ENCODE peak calls at places on chromosomes 7 and 10, in ten cellular contexts. M is CD8-positive, alpha-beta memory T cell; B is psoas muscle; I is fibroblast of pulmonary artery; E is hepatocyte; F is M059J; K is COR-L47; W is SK-N-DZ; V is effector CD4-positive, alpha-beta T cell; T is stimulated activated CD8-positive, alpha-beta memory T cell treated with anti-CD3 and anti-CD28 coated beads, Interleukin-15, amount 100 ng/mL, for 24 hours. S is an unnamed sample.

GRCh38 chr10:133276435-133277201 is at the start of gene ADAM8:
- DNase-seq in M (peak), B (peak), I (no peak), E (peak), F (no peak), K (no peak), W (peak), V (peak), T (no peak), S (no peak)

GRCh38 chr7:732094-732541 is 5.0 kb upstream of the PRKAR1B start:
- DNase-seq in M (no peak), B (peak), I (no peak), E (peak), F (peak), K (no peak), W (no peak), V (no peak), T (no peak), S (no peak)

GRCh38 chr7:1857487-1858425 is 187.7 kb downstream of the ELFN1 start:
- DNase-seq in M (no peak), B (peak), I (no peak), E (no peak), F (no peak), K (no peak), W (no peak), V (no peak), T (no peak), S (no peak)

GRCh38 chr7:12256025-12256570 is 45.0 kb downstream of the TMEM106B start:
- DNase-seq in M (no peak), B (no peak), I (peak), E (no peak), F (peak), K (no peak), W (no peak), V (no peak), T (no peak), S (no peak)

GRCh38 chr7:124764071-124764846 is 1.3 kb downstream of the GPR37 start:
- DNase-seq in M (no peak), B (peak), I (no peak), E (peak), F (no peak), K (no peak), W (no peak), V (no peak), T (no peak), S (no peak)

GRCh38 chr7:122068999-122069398 is 75.0 kb downstream of the AASS start:
- DNase-seq in M (no peak), B (no peak), I (no peak), E (no peak), F (no peak), K (no peak), W (no peak), V (no peak), T (no peak), S (no peak)

GRCh38 chr10:127944256-127944655 is 37.4 kb downstream of the PTPRE start:
- DNase-seq in M (no peak), B (no peak), I (no peak), E (no peak), F (no peak), K (no peak), W (no peak), V (no peak), T (no peak), S (no peak)

GRCh38 chr7:116356979-116357378 is 142.6 kb upstream of the CAV2 start:
- DNase-seq in M (no peak), B (no peak), I (peak), E (no peak), F (peak), K (no peak), W (no peak), V (no peak), T (no peak), S (no peak)

GRCh38 chr7:136405931-136406777 is 429.0 kb upstream of the MTPN start:
- DNase-seq in M (no peak), B (no peak), I (peak), E (peak), F (peak), K (peak), W (peak), V (no peak), T (no peak), S (peak)

GRCh38 chr10:122435212-122435827 is 19.1 kb upstream of the ARMS2 start:
- DNase-seq in M (no peak), B (no peak), I (peak), E (peak), F (peak), K (peak), W (peak), V (no peak), T (no peak), S (peak)

GRCh38 chr10:88493676-88494483 is 89.2 kb downstream of the RNLS start:
- DNase-seq in M (no peak), B (no peak), I (peak), E (no peak), F (peak), K (no peak), W (no peak), V (no peak), T (no peak), S (no peak)

S was measured in NCI-H748 treated with DMSO at 0.1 percent for 48 hours.